ENCODE peak calls at places on chromosomes 6 and 20, in five cellular contexts. K, F, A, Q and W are unnamed samples. For H3K9me3, the result is how much of the 10 kb centered on the place peaks cover.

GRCh38 chr6:14089224-14089623 is 28.3 kb upstream of the CD83 start:
- DNase-seq in A (no peak), F (no peak), K (no peak), Q (no peak), W (no peak)

GRCh38 chr6:26305097-26305841 is 59.7 kb upstream of the BTN3A2 start:
- DNase-seq in F (peak), A (no peak), Q (peak), K (peak), W (no peak)

GRCh38 chr6:136923954-136924291 is 1.8 kb downstream of the SLC35D3 start:
- DNase-seq in F (no peak), K (no peak), Q (no peak), A (no peak), W (no peak)

GRCh38 chr20:32112862-32113261 is 3.3 kb downstream of the TM9SF4 start:
- DNase-seq in K (no peak), F (no peak), A (no peak), Q (no peak), W (no peak)

GRCh38 chr6:136920216-136920857 is 1.8 kb upstream of the SLC35D3 start:
- DNase-seq in K (peak), Q (no peak), F (no peak), A (no peak), W (no peak)

GRCh38 chr20:17557675-17558006 is 12.2 kb upstream of the DSTN start:
- DNase-seq in F (no peak), K (no peak), A (no peak), Q (peak), W (no peak)

GRCh38 chr6:27053738-27054137 is 193.8 kb upstream of the PRSS16 start:
- DNase-seq in A (no peak), K (no peak), F (no peak), Q (no peak), W (no peak)

GRCh38 chr6:30641048-30641447 is 5.9 kb upstream of the C6orf136 start:
- DNase-seq in Q (no peak), A (no peak), F (no peak), K (no peak), W (no peak)

GRCh38 chr6:118784641-118785164 is 109.2 kb upstream of the ASF1A start:
- DNase-seq in K (peak), F (no peak), Q (no peak), A (no peak), W (no peak)

GRCh38 chr6:44655368-44656342 is 268.1 kb downstream of the CDC5L start:
- DNase-seq in F (peak), K (peak), Q (peak), A (peak), W (peak)

GRCh38 chr6:32220021-32220420 is 3.8 kb downstream of the NOTCH4 start:
- DNase-seq in F (no peak), A (no peak), K (no peak), Q (no peak), W (no peak)

GRCh38 chr20:1993986-1994385 is at the start of gene PDYN:
- DNase-seq in K (peak), F (no peak), A (no peak), Q (no peak), W (no peak)

GRCh38 chr6:167044696-167045095 is 45.5 kb downstream of the CEP43 start:
- DNase-seq in F (no peak), A (no peak), Q (peak), K (no peak), W (no peak)

GRCh38 chr6:169787797-169788196 is 36.4 kb downstream of the ERMARD start:
- DNase-seq in A (no peak), Q (no peak), F (no peak), K (no peak), W (no peak)

GRCh38 chr20:32155017-32155965 is 45.8 kb downstream of the TM9SF4 start:
- DNase-seq in K (peak), F (peak), A (peak), Q (peak), W (peak)

GRCh38 chr6:139839506-139840156 is 465.2 kb upstream of the CITED2 start:
- DNase-seq in Q (no peak), F (no peak), K (no peak), A (no peak), W (no peak)

GRCh38 chr6:86500035-86500434 is 437.3 kb upstream of the HTR1E start:
- DNase-seq in F (no peak), A (no peak), Q (no peak), K (no peak), W (no peak)

GRCh38 chr6:33905081-33905609 is 101.3 kb upstream of the MLN start:
- DNase-seq in K (no peak), A (peak), Q (no peak), F (no peak), W (no peak)

GRCh38 chr20:61218886-61219480 is 33.1 kb upstream of the CDH4 start:
- DNase-seq in F (no peak), K (no peak), A (no peak), Q (peak), W (no peak)

GRCh38 chr6:36954262-36954931 is at the start of gene PI16:
- DNase-seq in Q (no peak), K (no peak), A (no peak), F (no peak), W (no peak)

GRCh38 chr6:117503211-117503610 is 20.7 kb downstream of the DCBLD1 start:
- DNase-seq in A (no peak), K (no peak), F (no peak), Q (no peak), W (no peak)

GRCh38 chr20:47318027-47318595 is 38.4 kb downstream of the ZMYND8 start:
- DNase-seq in K (peak), A (no peak), Q (peak), F (peak), W (no peak)

GRCh38 chr6:87731818-87732661 is 30.0 kb upstream of the AKIRIN2 start:
- DNase-seq in Q (peak), K (no peak), F (no peak), A (peak), W (peak)

GRCh38 chr6:35583893-35584688 is 71.4 kb upstream of the TULP1 start:
- DNase-seq in K (peak), A (no peak), F (peak), Q (peak), W (peak)

GRCh38 chr6:93105017-93105416 is 314.3 kb downstream of the EPHA7 start:
- DNase-seq in F (no peak), K (no peak), Q (peak), A (no peak), W (no peak)

GRCh38 chr6:103122766-103123601 is 1729.5 kb downstream of the GRIK2 start:
- DNase-seq in F (peak), A (no peak), K (peak), Q (peak), W (peak)

GRCh38 chr6:138334000-138334399 is 43.7 kb upstream of the SMIM28 start:
- DNase-seq in Q (no peak), K (no peak), F (no peak), A (no peak), W (no peak)

GRCh38 chr6:53611342-53611741 is 54.2 kb downstream of the KLHL31 start:
- DNase-seq in K (no peak), A (no peak), Q (peak), F (no peak), W (no peak)

GRCh38 chr20:37729452-37729851 is 35.6 kb downstream of the CTNNBL1 start:
- DNase-seq in Q (no peak), A (no peak), F (no peak), K (peak), W (no peak)

GRCh38 chr20:24694727-24695528 is 225.5 kb downstream of the SYNDIG1 start:
- DNase-seq in Q (no peak), A (no peak), F (no peak), K (no peak), W (no peak)

GRCh38 chr6:135087803-135088202 is 33.2 kb upstream of the HBS1L start:
- DNase-seq in Q (no peak), A (no peak), F (no peak), K (no peak), W (peak)

GRCh38 chr6:11808054-11808453 is 29.5 kb upstream of the ADTRP start:
- DNase-seq in A (no peak), Q (no peak), K (no peak), F (no peak), W (no peak)

GRCh38 chr6:11805259-11806053 is 26.9 kb upstream of the ADTRP start:
- DNase-seq in A (no peak), K (peak), F (no peak), Q (no peak), W (no peak)

GRCh38 chr6:11804135-11804534 is 25.5 kb upstream of the ADTRP start:
- DNase-seq in F (no peak), A (no peak), K (no peak), Q (peak), W (no peak)

GRCh38 chr6:11804706-11805105 is 26.1 kb upstream of the ADTRP start:
- DNase-seq in F (no peak), A (no peak), Q (no peak), K (no peak), W (no peak)

GRCh38 chr6:11806561-11807317 is 28.1 kb upstream of the ADTRP start:
- DNase-seq in Q (no peak), K (no peak), A (no peak), F (no peak), W (no peak)
- H3K4me3 ChIP-seq in Q (no peak), K (no peak), A (no peak), F (no peak), W (no peak)

GRCh38 chr6:106862858-106863257 is 111.7 kb downstream of the CD24 start:
- DNase-seq in K (no peak), Q (no peak), A (no peak), F (no peak), W (no peak)

GRCh38 chr6:106869203-106869602 is 105.3 kb downstream of the CD24 start:
- DNase-seq in Q (no peak), K (no peak), A (no peak), F (no peak), W (no peak)

GRCh38 chr6:106870824-106871300 is 103.7 kb downstream of the CD24 start:
- DNase-seq in Q (no peak), F (no peak), K (no peak), A (no peak), W (no peak)

GRCh38 chr6:106870069-106870468 is 104.5 kb downstream of the CD24 start:
- DNase-seq in K (no peak), A (no peak), F (no peak), Q (no peak), W (no peak)

GRCh38 chr6:106866875-106867658 is 107.5 kb downstream of the CD24 start:
- DNase-seq in K (peak), F (no peak), A (no peak), Q (no peak), W (no peak)
- H3K9me3 ChIP-seq in K (under half), F (under half), A (under half), Q (under half), W (under half)

GRCh38 chr20:49866051-49866450 is 49.3 kb downstream of the SPATA2 start:
- DNase-seq in F (no peak), Q (no peak), A (no peak), K (no peak), W (no peak)
- H3K4me3 ChIP-seq in F (no peak), Q (no peak), A (no peak), K (no peak), W (no peak)

DNA sequence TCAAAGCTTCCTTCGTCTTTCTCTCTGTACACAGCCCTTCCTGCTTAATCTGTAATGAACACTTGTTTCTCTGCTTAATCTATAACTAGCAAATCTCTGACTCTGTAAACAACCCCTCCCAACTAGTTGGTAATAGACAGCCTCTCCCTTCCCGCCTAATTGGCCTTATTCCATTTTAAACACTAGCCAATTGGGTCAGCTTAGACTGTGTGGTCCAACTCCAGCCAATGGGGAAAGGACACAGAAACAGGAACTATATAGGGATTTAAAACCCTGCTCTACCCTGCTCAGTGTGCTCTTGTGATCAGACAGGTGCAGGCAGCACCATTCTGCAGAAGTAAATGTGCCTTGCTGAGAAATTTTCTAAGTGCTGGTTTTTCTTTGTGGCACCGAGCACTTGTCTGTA is 18.5 kb downstream of the CHD6 start:
- DNase-seq in Q (no peak), A (no peak), K (no peak), F (no peak), W (no peak)
- H3K9me3 ChIP-seq in Q (under half), A (under half), K (under half), F (under half), W (under half)

GRCh38 chr6:110881929-110882629 is 7.5 kb downstream of the AMD1 start:
- DNase-seq in A (no peak), Q (peak), F (no peak), K (no peak), W (no peak)
- H3K4me3 ChIP-seq in A (no peak), Q (no peak), F (no peak), K (no peak), W (no peak)